ENCODE peak calls at places on chromosomes 2 and 18, in five cellular contexts. S is HL-60, C is EL, V is NCI-H82, H is hypothalamus. G is an unnamed sample.

GRCh38 chr2:163808406-163808805 is 72.6 kb upstream of the FIGN start:
- DNase-seq in C (no peak), S (no peak), H (no peak), V (peak; percentile 49), G (no peak)

GRCh38 chr2:42569116-42569711 is 782 bp downstream of the MTA3 start:
- DNase-seq in C (peak; percentile 40), V (peak; percentile 64), H (no peak), S (no peak), G (peak; percentile 35)

GRCh38 chr2:183825710-183826109 is 701.5 kb downstream of the NUP35 start:
- DNase-seq in H (no peak), C (no peak), S (no peak), V (no peak), G (no peak)

GRCh38 chr2:20638646-20639430 is 12.1 kb downstream of the HS1BP3 start:
- DNase-seq in H (no peak), C (no peak), V (no peak), S (no peak), G (peak; percentile 66)

GRCh38 chr2:162636206-162636728 is 202.3 kb downstream of the KCNH7 start:
- DNase-seq in S (no peak), V (peak; percentile 7), C (no peak), H (no peak), G (no peak)

GRCh38 chr2:65129276-65129612 is 662 bp downstream of the RAB1A start:
- DNase-seq in S (no peak), V (no peak), C (no peak), H (peak; percentile 44), G (no peak)

GRCh38 chr2:176161817-176162626 is 4.9 kb downstream of the HOXD3 start:
- DNase-seq in H (no peak), V (peak; percentile 84), C (peak; percentile 68), S (no peak), G (peak; percentile 30)

GRCh38 chr2:105301646-105302045 is 27.9 kb downstream of the TGFBRAP1 start:
- DNase-seq in H (no peak), S (no peak), V (no peak), C (no peak), G (no peak)

GRCh38 chr2:160061533-160062282 is 707 bp downstream of the PLA2R1 start:
- DNase-seq in H (no peak), V (no peak), C (no peak), S (no peak), G (peak; percentile 51)

GRCh38 chr2:173354601-173355131 is at the start of gene CDCA7:
- DNase-seq in C (peak; percentile 78), V (peak; percentile 92), H (peak; percentile 6), S (peak; percentile 67), G (peak; percentile 47)

GRCh38 chr2:110152943-110153342 is 37.3 kb upstream of the MALL start:
- DNase-seq in C (no peak), H (no peak), V (no peak), S (no peak), G (no peak)

GRCh38 chr18:61833978-61834377 is 58.8 kb downstream of the RNF152 start:
- DNase-seq in C (peak; percentile 62), H (no peak), V (no peak), S (no peak), G (no peak)

GRCh38 chr2:18976112-18976961 is 382.1 kb downstream of the OSR1 start:
- DNase-seq in H (no peak), V (no peak), C (peak; percentile 91), S (no peak), G (no peak)

GRCh38 chr2:219142329-219142728 is 18.3 kb downstream of the NHEJ1 start:
- DNase-seq in H (no peak), S (no peak), C (peak; percentile 95), V (no peak), G (no peak)

GRCh38 chr2:152054593-152054992 is 44.3 kb downstream of the CACNB4 start:
- DNase-seq in H (no peak), C (peak; percentile 73), S (no peak), V (no peak), G (no peak)

GRCh38 chr2:194486316-194486715 is 1170.7 kb upstream of the SLC39A10 start:
- DNase-seq in C (no peak), H (no peak), S (no peak), V (no peak), G (no peak)

GRCh38 chr18:58529714-58530354 is 99.1 kb downstream of the ALPK2 start:
- DNase-seq in V (peak; percentile 86), S (no peak), H (no peak), C (peak; percentile 72), G (peak; percentile 64)

GRCh38 chr2:100042559-100042958 is 99.8 kb downstream of the AFF3 start:
- DNase-seq in C (no peak), H (no peak), V (no peak), S (peak; percentile 27), G (no peak)

GRCh38 chr2:217529271-217529670 is 473.5 kb downstream of the TNS1 start:
- DNase-seq in V (no peak), C (no peak), S (no peak), H (no peak), G (no peak)

GRCh38 chr2:101558740-101559508 is 84.0 kb upstream of the RFX8 start:
- DNase-seq in V (no peak), H (no peak), S (no peak), C (peak; percentile 14), G (no peak)

GRCh38 chr18:64142904-64143303 is 6.0 kb downstream of the LINC00305 start:
- DNase-seq in V (no peak), C (no peak), S (no peak), H (no peak), G (no peak)

GRCh38 chr2:69013123-69013836 is at the start of gene ANTXR1:
- DNase-seq in C (peak; percentile 78), S (no peak), V (peak; percentile 88), H (peak; percentile 44), G (peak; percentile 43)

GRCh38 chr2:40204268-40204667 is 247.6 kb downstream of the SLC8A1 start:
- DNase-seq in V (peak; percentile 98), C (peak; percentile 55), S (no peak), H (no peak), G (no peak)

GRCh38 chr18:21897811-21898210 is 157.2 kb downstream of the MIB1 start:
- DNase-seq in V (peak; percentile 76), S (peak; percentile 15), H (no peak), C (peak; percentile 58), G (peak; percentile 19)

GRCh38 chr2:46333912-46334311 is 36.7 kb downstream of the EPAS1 start:
- DNase-seq in C (peak; percentile 45), H (no peak), S (no peak), V (no peak), G (no peak)

GRCh38 chr2:60706021-60706420 is 50.0 kb upstream of the PAPOLG start:
- DNase-seq in H (no peak), V (no peak), C (no peak), S (no peak), G (no peak)

GRCh38 chr2:221502270-221502973 is 69.7 kb downstream of the EPHA4 start:
- DNase-seq in H (no peak), S (no peak), V (no peak), C (peak; percentile 84), G (no peak)

GRCh38 chr2:60934153-60934722 is 52.9 kb downstream of the REL start:
- DNase-seq in H (no peak), S (no peak), V (no peak), C (no peak), G (no peak)

G was measured in thyroid gland.